ENCODE peak calls at places on chromosomes 16 and 17, in four cellular contexts. B, R, T and W are unnamed samples.
A peak's percentile ranks its signal among the peaks of the same experiment; 100 is the strongest.

GRCh38 chr16:79369796-79370195 is 230.7 kb downstream of the MAF start:
- DNase-seq in B (no peak), R (no peak), T (no peak), W (no peak)

GRCh38 chr17:67080804-67081203 is 36.5 kb downstream of the CACNG1 start:
- DNase-seq in B (peak; percentile 8), R (no peak), T (no peak), W (no peak)

GRCh38 chr16:813204-813915 is 12.8 kb upstream of the GNG13 start:
- DNase-seq in B (no peak), R (no peak), T (peak; percentile 12), W (no peak)

GRCh38 chr17:34556951-34557350 is 22.4 kb upstream of the TMEM132E start:
- DNase-seq in B (no peak), R (no peak), T (no peak), W (no peak)

GRCh38 chr16:10103096-10103495 is 79.1 kb downstream of the GRIN2A start:
- DNase-seq in B (no peak), R (no peak), T (no peak), W (no peak)

GRCh38 chr17:37710344-37710886 is 34.4 kb downstream of the HNF1B start:
- DNase-seq in B (no peak), R (peak; percentile 58), T (peak; percentile 99), W (peak; percentile 70)

GRCh38 chr17:27974045-27974436 is 68.4 kb upstream of the NLK start:
- DNase-seq in B (no peak), R (no peak), T (no peak), W (no peak)

GRCh38 chr16:6249863-6250262 is 1082.8 kb upstream of the RBFOX1 start:
- DNase-seq in B (no peak), R (no peak), T (no peak), W (no peak)

GRCh38 chr17:78933025-78933958 is 8.1 kb upstream of the TIMP2 start:
- DNase-seq in B (peak; percentile 45), R (no peak), T (peak; percentile 93), W (no peak)

GRCh38 chr17:78934681-78935418 is 9.7 kb upstream of the TIMP2 start:
- DNase-seq in B (no peak), R (no peak), T (no peak), W (no peak)

GRCh38 chr17:78937561-78937960 is 12.4 kb upstream of the TIMP2 start:
- DNase-seq in B (no peak), R (no peak), T (no peak), W (no peak)

GRCh38 chr17:78933959-78934568 is 8.9 kb upstream of the TIMP2 start:
- DNase-seq in B (no peak), R (no peak), T (peak; percentile 77), W (no peak)

DNA sequence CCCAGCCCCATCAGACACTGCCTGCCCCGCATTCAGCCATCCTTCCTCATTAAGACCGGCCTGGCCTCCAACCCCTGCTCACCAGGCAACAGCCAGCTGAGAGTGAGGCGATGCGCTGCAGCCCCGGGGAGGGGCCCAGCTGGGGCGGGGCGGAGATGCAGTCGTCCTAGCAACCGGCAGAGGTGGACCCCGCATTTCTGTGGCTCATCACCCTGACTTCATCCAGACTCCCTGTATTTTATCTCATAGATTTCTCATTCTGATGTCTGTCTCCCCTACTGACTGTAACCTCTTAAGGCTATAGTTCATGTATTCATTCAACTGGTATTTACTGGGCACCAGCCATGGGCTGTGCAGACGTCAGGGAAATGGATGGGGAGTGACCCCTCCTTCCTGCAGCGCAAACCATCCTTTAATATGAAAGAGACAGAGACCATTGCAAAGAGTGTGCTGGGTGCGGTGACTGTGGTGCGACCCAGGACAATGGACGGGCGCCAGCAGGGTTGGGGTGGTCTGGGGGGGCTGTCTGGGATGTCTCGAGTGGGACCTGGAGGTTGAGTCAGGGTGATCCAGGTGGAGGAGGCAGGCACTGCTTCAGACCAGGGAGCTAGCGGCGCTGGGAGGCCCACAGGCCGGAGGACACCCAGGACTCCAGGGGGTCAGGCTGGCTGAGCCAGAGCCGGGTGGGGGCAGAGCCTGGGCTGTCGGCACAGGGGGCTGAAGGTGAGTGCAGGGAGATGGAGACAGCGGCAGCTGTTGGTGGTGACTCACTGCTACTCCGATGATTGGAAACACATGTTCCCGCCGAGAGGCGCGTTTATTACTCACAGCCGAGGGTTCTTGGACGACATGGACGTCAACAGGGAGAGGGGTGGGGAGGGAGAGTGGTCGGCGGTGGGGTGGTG is 10.5 kb upstream of the TIMP2 start:
- DNase-seq in B (no peak), R (no peak), T (no peak), W (no peak)
- TF ChIP-seq SUZ12 in B (no peak), R (no peak), T (no peak), W (no peak)

DNA sequence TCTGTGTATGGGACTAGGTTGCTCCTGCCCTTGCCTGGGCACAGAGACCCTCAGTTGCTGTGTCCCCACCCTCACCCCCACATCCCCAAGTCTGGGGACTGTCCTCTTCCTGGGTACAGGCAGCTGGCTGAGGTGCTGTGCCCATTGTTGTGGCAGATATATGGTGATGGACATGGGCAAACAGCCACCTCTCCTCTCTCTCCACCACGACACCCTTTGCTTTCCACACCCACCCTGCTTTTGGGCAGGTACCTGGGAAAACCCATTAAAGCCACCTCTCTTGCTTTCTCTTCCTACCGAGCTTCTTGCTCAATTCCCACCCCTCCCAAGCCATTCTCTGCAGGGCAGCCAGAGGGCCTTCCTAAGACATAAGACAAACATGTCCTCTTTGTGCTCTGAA is 21.7 kb downstream of the TRPV2 start:
- DNase-seq in B (no peak), R (no peak), T (no peak), W (no peak)
- H3K9ac ChIP-seq in B (no peak overlapping the region), R (no peak overlapping the region), T (peak overlapping the region; percentile 52), W (no peak overlapping the region)

GRCh38 chr17:4850236-4850635 is 17.1 kb downstream of the MINK1 start:
- DNase-seq in B (no peak), R (no peak), T (no peak), W (no peak)

GRCh38 chr17:4854181-4854681 is 21.1 kb downstream of the MINK1 start:
- DNase-seq in B (no peak), R (no peak), T (peak; percentile 23), W (no peak)

GRCh38 chr17:4856271-4856936 is 23.3 kb downstream of the MINK1 start:
- DNase-seq in B (no peak), R (no peak), T (no peak), W (no peak)

GRCh38 chr17:4852504-4853075 is 19.4 kb downstream of the MINK1 start:
- DNase-seq in B (no peak), R (no peak), T (peak; percentile 17), W (no peak)

GRCh38 chr17:4853195-4853762 is 20.1 kb downstream of the MINK1 start:
- DNase-seq in B (no peak), R (no peak), T (no peak), W (no peak)
- TF ChIP-seq SUZ12 in B (no peak), R (no peak), T (no peak), W (no peak)

GRCh38 chr17:62892069-62892675 is 73.9 kb upstream of the TANC2 start:
- DNase-seq in B (no peak), R (no peak), T (no peak), W (no peak)
- H3K9ac ChIP-seq in B (no peak overlapping the region), R (no peak overlapping the region), T (no peak overlapping the region), W (no peak overlapping the region)

DNA sequence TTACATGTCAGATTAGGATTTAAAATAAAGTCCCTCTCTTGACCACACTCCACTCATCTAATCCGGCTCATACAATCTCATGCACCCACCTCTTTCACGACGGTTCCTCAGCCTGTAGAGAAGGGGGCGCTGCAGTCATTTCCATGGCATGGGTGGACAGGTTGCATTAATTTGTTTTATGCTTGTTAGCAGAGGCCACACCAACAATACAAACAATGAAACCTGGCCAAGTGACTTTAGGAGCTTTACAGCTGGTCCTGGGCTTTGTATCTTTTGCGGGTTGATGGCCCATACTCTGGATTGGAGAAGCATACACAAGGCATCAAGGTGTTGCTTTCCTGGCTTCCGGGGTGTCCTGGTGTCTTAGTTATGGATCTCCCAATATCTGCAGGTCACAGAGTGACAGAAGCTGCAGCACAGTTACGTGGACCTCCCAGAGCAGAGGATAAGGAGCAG is 9.7 kb upstream of the SNF8 start:
- DNase-seq in B (no peak), R (no peak), T (peak; percentile 79), W (peak; percentile 33)
- TF ChIP-seq SUZ12 in B (no peak), R (no peak), T (no peak), W (no peak)

GRCh38 chr17:61452301-61453290 is at the start of gene TBX4:
- DNase-seq in B (no peak), R (no peak), T (no peak), W (no peak)
- H3K9ac ChIP-seq in B (no peak within 1 kb of the TSS), R (no peak within 1 kb of the TSS), T (no peak within 1 kb of the TSS), W (peak within 1 kb of the TSS; percentile 77)